ENCODE peak calls at places on chromosome 22, in eight cellular contexts. J is left ventricle myocardium inferior, O is upper lobe of left lung, B is body of pancreas, D is heart right ventricle, N is WTC11, I is Calu3, W is kidney. A is an unnamed sample.

GRCh38 chr22:46640293-46640692 is 20.1 kb downstream of the GRAMD4 start:
- DNase-seq in J (no peak), O (no peak), B (no peak), D (no peak), N (no peak), I (no peak), W (no peak), A (no peak)

GRCh38 chr22:49331223-49331815 is 496.4 kb downstream of the BRD1 start:
- DNase-seq in J (no peak), O (no peak), B (no peak), D (no peak), N (no peak), I (no peak), W (peak), A (no peak)

GRCh38 chr22:50711446-50712340 is 26.3 kb upstream of the ACR start:
- DNase-seq in J (peak), O (no peak), B (no peak), D (peak), N (no peak), I (no peak), W (peak), A (no peak)

GRCh38 chr22:48223488-48224190 is 1461.2 kb downstream of the TBC1D22A start:
- DNase-seq in J (no peak), O (no peak), B (no peak), D (no peak), N (no peak), I (no peak), W (no peak), A (no peak)

GRCh38 chr22:49632199-49633009 is 195.3 kb downstream of the BRD1 start:
- DNase-seq in J (peak), O (peak), B (peak), D (peak), N (peak), I (peak), W (peak), A (no peak)

GRCh38 chr22:47094861-47095330 is 332.4 kb downstream of the TBC1D22A start:
- DNase-seq in J (no peak), O (no peak), B (no peak), D (no peak), N (no peak), I (no peak), W (no peak), A (no peak)

GRCh38 chr22:47092896-47093311 is 330.5 kb downstream of the TBC1D22A start:
- DNase-seq in J (no peak), O (no peak), B (no peak), D (no peak), N (no peak), I (no peak), W (no peak), A (no peak)

GRCh38 chr22:38900677-38901076 is 28.7 kb upstream of the CBX6 start:
- DNase-seq in J (no peak), O (no peak), B (no peak), D (no peak), N (no peak), I (no peak), W (no peak), A (no peak)

GRCh38 chr22:36544107-36544620 is 15.2 kb upstream of the EIF3D start:
- DNase-seq in J (no peak), O (no peak), B (no peak), D (no peak), N (no peak), I (no peak), W (no peak), A (no peak)

GRCh38 chr22:17562906-17563870 is at the start of gene SLC25A18:
- DNase-seq in J (peak), O (peak), B (peak), D (peak), N (no peak), I (no peak), W (peak), A (no peak)

DNA sequence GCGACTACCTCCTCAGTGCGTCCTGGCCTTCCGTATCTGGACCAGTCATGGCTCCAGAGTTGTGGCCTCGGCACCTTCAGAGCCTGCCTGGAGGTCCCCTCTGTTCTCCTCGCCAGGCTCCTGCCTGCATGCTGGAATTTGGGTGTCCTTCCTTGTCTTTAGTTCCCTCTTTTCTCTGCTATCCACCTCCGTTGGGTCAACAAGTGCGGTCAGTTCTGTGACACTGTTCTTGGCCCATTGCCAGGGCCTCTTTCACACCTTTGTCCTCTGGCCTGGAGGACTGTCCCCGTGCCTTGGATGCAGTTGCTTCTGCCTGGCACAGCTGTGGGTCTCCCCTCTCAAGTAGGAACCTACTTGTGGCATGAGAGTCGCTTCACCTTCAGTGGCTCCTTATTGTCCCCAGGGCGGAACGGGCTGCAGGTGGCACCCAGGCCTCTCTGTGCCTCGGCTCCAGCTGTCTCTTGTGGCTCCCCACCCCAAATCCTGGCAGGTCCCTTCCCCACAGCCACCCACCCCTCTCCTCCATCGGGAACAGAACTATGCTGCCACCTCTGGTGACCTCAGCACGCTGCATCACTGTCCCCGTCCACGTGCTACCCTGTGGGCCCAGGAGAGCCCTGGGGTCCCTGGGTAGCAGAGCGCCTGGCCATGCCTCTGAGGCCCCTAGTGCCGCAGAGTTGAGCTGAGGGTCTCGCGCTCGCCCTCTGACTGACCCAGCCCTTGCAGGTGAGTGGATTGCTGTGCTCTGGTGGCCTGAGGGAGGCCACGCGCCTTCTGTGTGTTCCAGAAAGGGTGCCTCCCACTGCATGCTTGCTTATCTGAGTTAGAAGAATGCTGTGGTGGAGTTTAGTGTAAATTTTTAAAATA is 4.7 kb downstream of the DGCR8 start:
- DNase-seq in J (no peak), O (no peak), B (no peak), D (no peak), N (peak), I (peak), W (peak), A (no peak)
- TF ChIP-seq CTCF in J (peak), O (no peak), B (peak), D (peak), N (peak), I (peak), W (peak), A (no peak)

GRCh38 chr22:19448076-19448607 is 631 bp upstream of the C22orf39 start:
- DNase-seq in J (no peak), O (peak), B (peak), D (no peak), N (no peak), I (peak), W (no peak), A (peak)

GRCh38 chr22:19446603-19447387 is 716 bp downstream of the C22orf39 start:
- DNase-seq in J (no peak), O (peak), B (no peak), D (no peak), N (no peak), I (no peak), W (no peak), A (no peak)

GRCh38 chr22:19449422-19449767 is 1.9 kb upstream of the C22orf39 start:
- DNase-seq in J (no peak), O (no peak), B (no peak), D (no peak), N (no peak), I (no peak), W (no peak), A (no peak)

GRCh38 chr22:19448739-19449421 is 1.4 kb upstream of the C22orf39 start:
- DNase-seq in J (no peak), O (peak), B (no peak), D (no peak), N (no peak), I (no peak), W (no peak), A (no peak)

GRCh38 chr22:19447388-19448075 is at the start of gene C22orf39:
- DNase-seq in J (peak), O (peak), B (peak), D (peak), N (peak), I (peak), W (peak), A (peak)
- TF ChIP-seq CTCF in J (no peak), O (no peak), B (no peak), D (no peak), N (no peak), I (no peak), W (no peak), A (no peak)

GRCh38 chr22:29305836-29306174 is 645 bp upstream of the GAS2L1 start:
- DNase-seq in J (no peak), O (no peak), B (no peak), D (no peak), N (no peak), I (no peak), W (no peak), A (no peak)

GRCh38 chr22:29308148-29308790 is 1.8 kb downstream of the GAS2L1 start:
- DNase-seq in J (no peak), O (no peak), B (no peak), D (peak), N (no peak), I (no peak), W (peak), A (no peak)

GRCh38 chr22:29307658-29308147 is 1.3 kb downstream of the GAS2L1 start:
- DNase-seq in J (no peak), O (no peak), B (no peak), D (no peak), N (no peak), I (no peak), W (no peak), A (no peak)

GRCh38 chr22:29306830-29307657 is 594 bp downstream of the GAS2L1 start:
- DNase-seq in J (peak), O (peak), B (peak), D (peak), N (peak), I (peak), W (peak), A (no peak)

DNA sequence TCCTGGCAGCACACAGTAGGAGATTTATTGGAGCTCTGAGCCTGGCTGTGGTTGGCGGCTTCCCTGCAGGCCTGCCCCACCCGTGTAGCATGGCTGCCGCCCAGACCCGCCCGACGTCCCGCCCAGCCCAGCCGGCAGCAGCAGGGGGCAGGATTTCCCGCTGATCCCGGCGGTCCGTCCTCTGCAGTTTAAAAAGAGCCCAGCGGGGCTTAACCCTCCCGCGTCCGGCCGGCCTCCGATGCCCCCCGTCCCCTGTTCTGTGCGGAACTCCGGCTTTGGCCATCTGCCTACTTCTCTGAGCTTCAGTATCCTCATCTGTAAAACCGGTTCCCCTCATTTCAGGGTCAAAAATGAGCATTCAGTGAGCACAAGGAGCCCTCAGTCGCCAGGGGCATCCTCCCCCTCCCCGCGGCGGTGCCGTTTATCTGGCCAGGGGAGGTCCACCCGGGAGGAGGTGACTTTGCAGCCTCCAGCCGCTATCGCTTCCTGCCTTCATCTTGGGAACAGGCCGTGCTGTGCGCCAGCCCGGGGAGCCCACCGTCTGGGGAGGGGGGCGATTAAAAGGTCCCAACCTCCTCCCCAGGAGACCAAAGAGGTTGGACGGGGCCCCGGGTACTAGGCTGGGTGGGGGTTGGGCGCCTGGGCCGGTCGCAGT is at the start of gene GAS2L1:
- DNase-seq in J (peak), O (peak), B (peak), D (peak), N (peak), I (peak), W (peak), A (no peak)
- TF ChIP-seq CTCF in J (peak), O (peak), B (peak), D (peak), N (no peak), I (peak), W (peak), A (no peak)

DNA sequence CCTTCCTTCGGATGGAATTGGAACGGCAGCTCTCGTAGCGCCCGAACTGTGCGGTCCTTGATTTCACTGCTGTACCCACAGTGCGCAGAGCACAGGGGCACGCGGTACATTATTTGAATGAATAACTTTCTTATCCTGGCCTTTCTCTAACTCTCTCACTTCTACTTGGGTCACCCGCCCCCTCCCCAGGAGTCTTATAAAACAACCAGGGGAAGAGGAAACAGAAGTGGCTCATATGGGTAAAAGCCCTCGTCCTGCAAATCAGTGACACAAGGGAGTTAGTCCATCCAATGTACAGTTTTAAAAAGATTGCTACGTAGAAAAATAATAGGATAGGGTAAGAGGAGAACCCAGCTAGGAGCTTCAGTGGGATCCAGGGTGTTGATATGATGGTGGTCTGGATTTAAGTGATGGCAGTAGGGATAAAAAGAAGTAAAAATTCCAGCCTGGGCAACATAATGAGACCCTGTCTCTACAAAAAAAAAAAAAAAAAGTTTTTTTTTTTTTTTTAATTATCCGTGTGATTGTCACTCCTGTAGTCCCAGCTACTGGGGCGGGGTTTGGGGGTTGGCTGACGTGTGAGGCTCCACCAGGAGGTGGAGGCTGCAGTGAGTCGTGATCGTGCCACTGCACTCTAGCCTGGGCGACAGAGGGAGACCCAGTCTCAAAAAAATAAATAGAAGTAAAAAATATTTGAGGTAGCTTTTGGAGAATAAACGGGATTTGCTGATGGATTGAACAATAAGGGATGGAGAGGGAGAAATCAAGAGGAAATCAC is 7.1 kb upstream of the L3MBTL2 start:
- DNase-seq in J (peak), O (peak), B (peak), D (peak), N (peak), I (peak), W (peak), A (no peak)
- TF ChIP-seq CTCF in J (peak), O (no peak), B (no peak), D (peak), N (no peak), I (no peak), W (no peak), A (no peak)

GRCh38 chr22:43475549-43476076 is 63.8 kb downstream of the MPPED1 start:
- DNase-seq in J (no peak), O (no peak), B (no peak), D (no peak), N (no peak), I (no peak), W (no peak), A (no peak)

GRCh38 chr22:43477151-43477725 is 65.4 kb downstream of the MPPED1 start:
- DNase-seq in J (no peak), O (no peak), B (no peak), D (no peak), N (no peak), I (no peak), W (peak), A (no peak)

GRCh38 chr22:43477966-43478365 is 66.2 kb downstream of the MPPED1 start:
- DNase-seq in J (no peak), O (no peak), B (no peak), D (no peak), N (no peak), I (no peak), W (peak), A (no peak)

GRCh38 chr22:43476751-43477150 is 64.9 kb downstream of the MPPED1 start:
- DNase-seq in J (no peak), O (no peak), B (no peak), D (no peak), N (no peak), I (no peak), W (peak), A (no peak)

GRCh38 chr22:43476341-43476740 is 64.5 kb downstream of the MPPED1 start:
- DNase-seq in J (no peak), O (no peak), B (no peak), D (no peak), N (peak), I (no peak), W (peak), A (no peak)
- TF ChIP-seq CTCF in J (no peak), O (no peak), B (no peak), D (no peak), N (no peak), I (no peak), W (no peak), A (no peak)

GRCh38 chr22:44440224-44441160 is 57.5 kb downstream of the RTL6 start:
- DNase-seq in J (no peak), O (no peak), B (no peak), D (no peak), N (no peak), I (no peak), W (peak), A (no peak)
- TF ChIP-seq CTCF in J (no peak), O (no peak), B (no peak), D (no peak), N (no peak), I (no peak), W (no peak), A (no peak)

A was measured in activated B cell treated with CpG ODN at 0.5 μM for 24 hours.